ENCODE peak calls at places on chromosomes 11 and 22, in nine cellular contexts. One of them, this sample, is unnamed.

GRCh38 chr22:36075724-36076123 is 47.1 kb upstream of the RBFOX2 start:
- DNase-seq in endothelial cell: no peak
- DNase-seq in NCI-H69: no peak
- DNase-seq in NCI-H187 treated with DMSO at 0.1 percent for 48 hours: no peak
- DNase-seq in body of pancreas: no peak
- DNase-seq in stimulated activated naive CD8-positive, alpha-beta T cell treated with anti-CD3 and anti-CD28 coated beads, Interleukin-15, Interleukin-2, amounts not matched to agents 100 U/mL and 50 U/mL, for 24 hours: no peak
- DNase-seq in stimulated activated CD4-positive, alpha-beta T cell treated with anti-CD3 and anti-CD28 coated beads, Interleukin-15, amount 100 ng/mL, for 24 hours: no peak
- DNase-seq in mesenchymal stem cell: no peak
- DNase-seq in neuronal stem cell: no peak
- DNase-seq in this sample: no peak

GRCh38 chr22:27880778-27881394 is 38.2 kb downstream of the PITPNB start:
- DNase-seq in endothelial cell: peak; percentile 48
- DNase-seq in NCI-H69: peak; percentile 64
- DNase-seq in NCI-H187 treated with DMSO at 0.1 percent for 48 hours: no peak
- DNase-seq in body of pancreas: peak; percentile 55
- DNase-seq in stimulated activated naive CD8-positive, alpha-beta T cell treated with anti-CD3 and anti-CD28 coated beads, Interleukin-15, Interleukin-2, amounts not matched to agents 100 U/mL and 50 U/mL, for 24 hours: no peak
- DNase-seq in stimulated activated CD4-positive, alpha-beta T cell treated with anti-CD3 and anti-CD28 coated beads, Interleukin-15, amount 100 ng/mL, for 24 hours: no peak
- DNase-seq in mesenchymal stem cell: peak; percentile 83
- DNase-seq in neuronal stem cell: peak; percentile 63
- DNase-seq in this sample: peak; percentile 87

GRCh38 chr22:27752771-27753170 is 48.8 kb downstream of the MN1 start:
- DNase-seq in endothelial cell: no peak
- DNase-seq in NCI-H69: no peak
- DNase-seq in NCI-H187 treated with DMSO at 0.1 percent for 48 hours: no peak
- DNase-seq in body of pancreas: no peak
- DNase-seq in stimulated activated naive CD8-positive, alpha-beta T cell treated with anti-CD3 and anti-CD28 coated beads, Interleukin-15, Interleukin-2, amounts not matched to agents 100 U/mL and 50 U/mL, for 24 hours: no peak
- DNase-seq in stimulated activated CD4-positive, alpha-beta T cell treated with anti-CD3 and anti-CD28 coated beads, Interleukin-15, amount 100 ng/mL, for 24 hours: no peak
- DNase-seq in mesenchymal stem cell: peak; percentile 26
- DNase-seq in neuronal stem cell: no peak
- DNase-seq in this sample: no peak

GRCh38 chr11:76147106-76147735 is 59.1 kb downstream of the WNT11 start:
- DNase-seq in endothelial cell: no peak
- DNase-seq in NCI-H69: peak; percentile 24
- DNase-seq in NCI-H187 treated with DMSO at 0.1 percent for 48 hours: no peak
- DNase-seq in body of pancreas: no peak
- DNase-seq in stimulated activated naive CD8-positive, alpha-beta T cell treated with anti-CD3 and anti-CD28 coated beads, Interleukin-15, Interleukin-2, amounts not matched to agents 100 U/mL and 50 U/mL, for 24 hours: no peak
- DNase-seq in stimulated activated CD4-positive, alpha-beta T cell treated with anti-CD3 and anti-CD28 coated beads, Interleukin-15, amount 100 ng/mL, for 24 hours: no peak
- DNase-seq in mesenchymal stem cell: no peak
- DNase-seq in neuronal stem cell: no peak
- DNase-seq in this sample: no peak

GRCh38 chr11:60785806-60786361 is 751 bp downstream of the MS4A10 start:
- DNase-seq in endothelial cell: no peak
- DNase-seq in NCI-H69: no peak
- DNase-seq in NCI-H187 treated with DMSO at 0.1 percent for 48 hours: no peak
- DNase-seq in body of pancreas: no peak
- DNase-seq in stimulated activated naive CD8-positive, alpha-beta T cell treated with anti-CD3 and anti-CD28 coated beads, Interleukin-15, Interleukin-2, amounts not matched to agents 100 U/mL and 50 U/mL, for 24 hours: no peak
- DNase-seq in stimulated activated CD4-positive, alpha-beta T cell treated with anti-CD3 and anti-CD28 coated beads, Interleukin-15, amount 100 ng/mL, for 24 hours: no peak
- DNase-seq in mesenchymal stem cell: peak; percentile 33
- DNase-seq in neuronal stem cell: no peak
- DNase-seq in this sample: no peak

GRCh38 chr11:76574406-76574805 is 96.1 kb downstream of the LRRC32 start:
- DNase-seq in endothelial cell: no peak
- DNase-seq in NCI-H69: no peak
- DNase-seq in NCI-H187 treated with DMSO at 0.1 percent for 48 hours: no peak
- DNase-seq in body of pancreas: no peak
- DNase-seq in stimulated activated naive CD8-positive, alpha-beta T cell treated with anti-CD3 and anti-CD28 coated beads, Interleukin-15, Interleukin-2, amounts not matched to agents 100 U/mL and 50 U/mL, for 24 hours: no peak
- DNase-seq in stimulated activated CD4-positive, alpha-beta T cell treated with anti-CD3 and anti-CD28 coated beads, Interleukin-15, amount 100 ng/mL, for 24 hours: no peak
- DNase-seq in mesenchymal stem cell: peak; percentile 34
- DNase-seq in neuronal stem cell: no peak
- DNase-seq in this sample: peak; percentile 28

GRCh38 chr22:50691521-50691920 is 18.9 kb downstream of the SHANK3 start:
- DNase-seq in endothelial cell: no peak
- DNase-seq in NCI-H69: peak; percentile 52
- DNase-seq in NCI-H187 treated with DMSO at 0.1 percent for 48 hours: no peak
- DNase-seq in body of pancreas: no peak
- DNase-seq in stimulated activated naive CD8-positive, alpha-beta T cell treated with anti-CD3 and anti-CD28 coated beads, Interleukin-15, Interleukin-2, amounts not matched to agents 100 U/mL and 50 U/mL, for 24 hours: peak; percentile 43
- DNase-seq in stimulated activated CD4-positive, alpha-beta T cell treated with anti-CD3 and anti-CD28 coated beads, Interleukin-15, amount 100 ng/mL, for 24 hours: peak; percentile 47
- DNase-seq in mesenchymal stem cell: no peak
- DNase-seq in neuronal stem cell: no peak
- DNase-seq in this sample: peak; percentile 62

GRCh38 chr11:126834149-126834548 is 166.4 kb downstream of the KIRREL3 start:
- DNase-seq in endothelial cell: no peak
- DNase-seq in NCI-H69: no peak
- DNase-seq in NCI-H187 treated with DMSO at 0.1 percent for 48 hours: no peak
- DNase-seq in body of pancreas: no peak
- DNase-seq in stimulated activated naive CD8-positive, alpha-beta T cell treated with anti-CD3 and anti-CD28 coated beads, Interleukin-15, Interleukin-2, amounts not matched to agents 100 U/mL and 50 U/mL, for 24 hours: no peak
- DNase-seq in stimulated activated CD4-positive, alpha-beta T cell treated with anti-CD3 and anti-CD28 coated beads, Interleukin-15, amount 100 ng/mL, for 24 hours: no peak
- DNase-seq in mesenchymal stem cell: peak; percentile 15
- DNase-seq in neuronal stem cell: no peak
- DNase-seq in this sample: no peak

GRCh38 chr11:70733327-70734325 is 335.3 kb downstream of the CTTN start:
- DNase-seq in endothelial cell: no peak
- DNase-seq in NCI-H69: peak; percentile 38
- DNase-seq in NCI-H187 treated with DMSO at 0.1 percent for 48 hours: no peak
- DNase-seq in body of pancreas: no peak
- DNase-seq in stimulated activated naive CD8-positive, alpha-beta T cell treated with anti-CD3 and anti-CD28 coated beads, Interleukin-15, Interleukin-2, amounts not matched to agents 100 U/mL and 50 U/mL, for 24 hours: no peak
- DNase-seq in stimulated activated CD4-positive, alpha-beta T cell treated with anti-CD3 and anti-CD28 coated beads, Interleukin-15, amount 100 ng/mL, for 24 hours: no peak
- DNase-seq in mesenchymal stem cell: no peak
- DNase-seq in neuronal stem cell: no peak
- DNase-seq in this sample: no peak

This sample was measured in cardiac muscle cell.